ENCODE peak calls at places on chromosomes 6 and 20, in nine cellular contexts. S is GM23248; V is activated naive CD4-positive, alpha-beta T cell; J is GM03348; G is hippocampal formation; M is sigmoid colon; Y is naive thymus-derived CD4-positive, alpha-beta T cell; D is glutamatergic neuron; H is NCI-H146. L is an unnamed sample.

GRCh38 chr20:53176133-53176532 is 204.0 kb downstream of the TSHZ2 start:
- DNase-seq in V (no peak), S (no peak), Y (no peak), G (no peak), M (no peak), H (peak), D (no peak), J (no peak), L (no peak)

GRCh38 chr20:48928832-48929725 is 7.6 kb downstream of the ARFGEF2 start:
- DNase-seq in D (no peak), H (no peak), G (no peak), V (no peak), Y (no peak), J (peak), S (peak), M (no peak), L (no peak)

GRCh38 chr6:30007132-30007764 is 53.8 kb upstream of the POLR1H start:
- DNase-seq in H (no peak), D (no peak), M (peak), J (peak), G (no peak), S (no peak), V (no peak), Y (peak), L (no peak)

GRCh38 chr6:106114492-106114891 is 28.4 kb downstream of the PRDM1 start:
- DNase-seq in S (no peak), M (no peak), G (no peak), J (no peak), D (no peak), Y (no peak), V (no peak), H (no peak), L (no peak)

GRCh38 chr6:42095776-42096541 is 45.6 kb downstream of the TAF8 start:
- DNase-seq in J (no peak), D (no peak), V (no peak), M (no peak), S (peak), Y (no peak), G (no peak), H (no peak), L (no peak)

GRCh38 chr6:124993327-124993726 is 31.1 kb downstream of the RNF217 start:
- DNase-seq in S (no peak), V (no peak), M (no peak), J (no peak), D (no peak), G (no peak), Y (no peak), H (peak), L (no peak)

GRCh38 chr6:148443798-148444560 is 101.3 kb downstream of the SASH1 start:
- DNase-seq in H (no peak), D (no peak), Y (no peak), V (no peak), S (no peak), M (no peak), J (no peak), G (no peak), L (no peak)

GRCh38 chr20:41249371-41249770 is 68.2 kb downstream of the ZHX3 start:
- DNase-seq in S (peak), D (no peak), Y (no peak), G (peak), M (peak), H (no peak), J (peak), V (no peak), L (peak)

GRCh38 chr6:158571826-158572652 is 12.1 kb downstream of the TMEM181 start:
- DNase-seq in Y (no peak), G (no peak), S (no peak), J (no peak), V (no peak), M (no peak), H (peak), D (no peak), L (no peak)

GRCh38 chr20:53322651-53323050 is 271.0 kb downstream of the ZNF217 start:
- DNase-seq in D (no peak), S (peak), V (no peak), Y (peak), G (no peak), J (no peak), H (no peak), M (no peak), L (no peak)

GRCh38 chr6:10582774-10583508 is 61.8 kb downstream of the GCNT2 start:
- DNase-seq in J (no peak), D (no peak), H (peak), S (no peak), V (no peak), M (no peak), Y (no peak), G (no peak), L (no peak)

GRCh38 chr6:105428342-105428957 is 25.6 kb upstream of the PREP start:
- DNase-seq in J (peak), S (peak), V (no peak), H (no peak), M (no peak), Y (no peak), G (no peak), D (no peak), L (no peak)

GRCh38 chr6:144017167-144018094 is 9.4 kb upstream of the PLAGL1 start:
- DNase-seq in S (no peak), M (no peak), Y (no peak), V (no peak), H (no peak), G (no peak), J (no peak), D (no peak), L (no peak)

GRCh38 chr6:24125980-24126379 is at the start of gene NRSN1:
- DNase-seq in J (no peak), D (peak), H (peak), S (no peak), Y (no peak), M (no peak), G (peak), V (no peak), L (peak)

GRCh38 chr6:15137086-15137485 is 108.8 kb upstream of the JARID2 start:
- DNase-seq in H (no peak), Y (no peak), V (no peak), G (no peak), J (no peak), S (no peak), D (no peak), M (no peak), L (no peak)

GRCh38 chr6:77178821-77179220 is 284.5 kb downstream of the HTR1B start:
- DNase-seq in Y (no peak), G (no peak), H (no peak), D (no peak), S (peak), M (no peak), V (no peak), J (peak), L (no peak)

GRCh38 chr6:33015798-33016197 is 6.4 kb upstream of the HLA-DOA start:
- DNase-seq in D (no peak), V (no peak), M (no peak), J (no peak), H (no peak), G (no peak), S (no peak), Y (no peak), L (no peak)

GRCh38 chr20:35339007-35339406 is 46.8 kb upstream of the FAM83C start:
- DNase-seq in J (peak), M (no peak), H (no peak), V (no peak), Y (no peak), G (no peak), D (no peak), S (peak), L (no peak)

GRCh38 chr6:110562316-110562915 is 86.0 kb upstream of the SLC22A16 start:
- DNase-seq in M (no peak), J (no peak), Y (no peak), D (no peak), V (no peak), G (no peak), H (no peak), S (no peak), L (no peak)

GRCh38 chr20:40630723-40631631 is 58.1 kb downstream of the MAFB start:
- DNase-seq in S (no peak), J (no peak), M (no peak), Y (no peak), V (no peak), G (no peak), D (no peak), H (no peak), L (no peak)

GRCh38 chr20:62953167-62953838 is 794 bp downstream of the SLC17A9 start:
- DNase-seq in Y (no peak), V (no peak), D (peak), J (no peak), H (no peak), G (no peak), S (peak), M (peak), L (no peak)

GRCh38 chr6:37516076-37516919 is 16.6 kb upstream of the CCDC167 start:
- DNase-seq in H (peak), D (peak), S (no peak), Y (peak), J (no peak), V (peak), G (peak), M (peak), L (peak)

GRCh38 chr20:59031326-59032022 is 661 bp downstream of the ATP5F1E start:
- DNase-seq in H (peak), S (no peak), Y (no peak), J (no peak), M (no peak), V (no peak), D (no peak), G (no peak), L (no peak)

L was measured in head of caudate nucleus.